ENCODE peak calls at places on chromosomes 4 and X, in six cellular contexts. One of them, this sample, is unnamed.
A peak's percentile ranks its signal among the peaks of the same experiment; 100 is the strongest.

GRCh38 chr4:10180927-10181744 is 64.5 kb upstream of the WDR1 start:
- DNase-seq in H9: no peak
- DNase-seq in neural crest cell: no peak
- DNase-seq in neural progenitor cell: no peak
- DNase-seq in breast epithelium: no peak
- DNase-seq in NB4: peak; percentile 97
- DNase-seq in this sample: no peak

GRCh38 chr4:138039010-138039409 is 203.1 kb downstream of the SLC7A11 start:
- DNase-seq in H9: no peak
- DNase-seq in NB4: no peak
- DNase-seq in breast epithelium: no peak
- DNase-seq in neural crest cell: no peak
- DNase-seq in neural progenitor cell: no peak
- DNase-seq in this sample: no peak

GRCh38 chrX:115018040-115018647 is 728 bp upstream of the IL13RA2 start:
- DNase-seq in NB4: peak; percentile 8
- DNase-seq in H9: no peak
- DNase-seq in neural crest cell: no peak
- DNase-seq in breast epithelium: no peak
- DNase-seq in neural progenitor cell: peak; percentile 47
- DNase-seq in this sample: no peak

GRCh38 chr4:39410415-39410814 is 3.7 kb downstream of the KLB start:
- DNase-seq in breast epithelium: no peak
- DNase-seq in H9: no peak
- DNase-seq in neural progenitor cell: no peak
- DNase-seq in neural crest cell: no peak
- DNase-seq in NB4: no peak
- DNase-seq in this sample: no peak

GRCh38 chr4:166458756-166459155 is 585.7 kb downstream of the TLL1 start:
- DNase-seq in neural crest cell: no peak
- DNase-seq in NB4: no peak
- DNase-seq in neural progenitor cell: no peak
- DNase-seq in H9: no peak
- DNase-seq in breast epithelium: no peak
- DNase-seq in this sample: no peak

GRCh38 chrX:70168238-70169188 is 8.8 kb upstream of the DGAT2L6 start:
- DNase-seq in H9: peak; percentile 48
- DNase-seq in neural progenitor cell: peak; percentile 26
- DNase-seq in NB4: peak; percentile 34
- DNase-seq in neural crest cell: no peak
- DNase-seq in breast epithelium: no peak
- DNase-seq in this sample: no peak

GRCh38 chr4:13917010-13917409 is 289.5 kb upstream of the BOD1L1 start:
- DNase-seq in H9: no peak
- DNase-seq in neural crest cell: no peak
- DNase-seq in neural progenitor cell: no peak
- DNase-seq in NB4: no peak
- DNase-seq in breast epithelium: no peak
- DNase-seq in this sample: no peak

GRCh38 chr4:52376107-52376704 is 282.9 kb downstream of the USP46 start:
- DNase-seq in breast epithelium: no peak
- DNase-seq in neural crest cell: peak; percentile 47
- DNase-seq in neural progenitor cell: peak; percentile 72
- DNase-seq in H9: no peak
- DNase-seq in NB4: peak; percentile 51
- DNase-seq in this sample: no peak

GRCh38 chr4:120007171-120007894 is 59.3 kb downstream of the MAD2L1 start:
- DNase-seq in neural crest cell: no peak
- DNase-seq in breast epithelium: no peak
- DNase-seq in neural progenitor cell: no peak
- DNase-seq in H9: no peak
- DNase-seq in NB4: no peak
- DNase-seq in this sample: no peak

GRCh38 chrX:150080497-150080896 is 142.2 kb upstream of the EOLA2 start:
- DNase-seq in breast epithelium: no peak
- DNase-seq in H9: no peak
- DNase-seq in NB4: no peak
- DNase-seq in neural crest cell: no peak
- DNase-seq in neural progenitor cell: no peak
- DNase-seq in this sample: no peak

GRCh38 chrX:118484216-118484903 is 11.3 kb upstream of the DOCK11 start:
- DNase-seq in breast epithelium: no peak
- DNase-seq in NB4: no peak
- DNase-seq in H9: no peak
- DNase-seq in neural progenitor cell: no peak
- DNase-seq in neural crest cell: no peak
- DNase-seq in this sample: no peak

GRCh38 chrX:153794897-153795816 is 689 bp downstream of the SSR4 start:
- DNase-seq in neural crest cell: no peak
- DNase-seq in NB4: no peak
- DNase-seq in neural progenitor cell: peak; percentile 42
- DNase-seq in breast epithelium: no peak
- DNase-seq in H9: no peak
- DNase-seq in this sample: no peak

GRCh38 chr4:3306465-3306864 is 13.6 kb downstream of the RGS12 start:
- DNase-seq in NB4: no peak
- DNase-seq in neural crest cell: no peak
- DNase-seq in H9: no peak
- DNase-seq in neural progenitor cell: no peak
- DNase-seq in breast epithelium: no peak
- DNase-seq in this sample: no peak

GRCh38 chrX:151085207-151085606 is 91.2 kb upstream of the GPR50 start:
- DNase-seq in neural progenitor cell: no peak
- DNase-seq in neural crest cell: no peak
- DNase-seq in H9: no peak
- DNase-seq in breast epithelium: no peak
- DNase-seq in NB4: no peak
- DNase-seq in this sample: no peak

GRCh38 chrX:148905376-148905775 is 405.0 kb downstream of the AFF2 start:
- DNase-seq in neural progenitor cell: peak; percentile 42
- DNase-seq in neural crest cell: no peak
- DNase-seq in NB4: no peak
- DNase-seq in breast epithelium: no peak
- DNase-seq in H9: peak; percentile 25
- DNase-seq in this sample: no peak

GRCh38 chr4:111154924-111155323 is 532.0 kb upstream of the PITX2 start:
- DNase-seq in neural crest cell: no peak
- DNase-seq in NB4: no peak
- DNase-seq in neural progenitor cell: no peak
- DNase-seq in H9: no peak
- DNase-seq in breast epithelium: no peak
- DNase-seq in this sample: no peak

GRCh38 chr4:140061883-140062282 is 92.1 kb downstream of the MAML3 start:
- DNase-seq in breast epithelium: no peak
- DNase-seq in neural progenitor cell: no peak
- DNase-seq in NB4: no peak
- DNase-seq in neural crest cell: no peak
- DNase-seq in H9: no peak
- DNase-seq in this sample: no peak

GRCh38 chrX:33183366-33183765 is 28.0 kb downstream of the DMD start:
- DNase-seq in neural progenitor cell: no peak
- DNase-seq in NB4: no peak
- DNase-seq in neural crest cell: no peak
- DNase-seq in breast epithelium: no peak
- DNase-seq in H9: no peak
- DNase-seq in this sample: no peak

GRCh38 chrX:11786862-11787261 is 28.8 kb downstream of the MSL3 start:
- DNase-seq in breast epithelium: no peak
- DNase-seq in H9: no peak
- DNase-seq in neural progenitor cell: no peak
- DNase-seq in NB4: no peak
- DNase-seq in neural crest cell: no peak
- DNase-seq in this sample: no peak

GRCh38 chr4:178577933-178578332 is 1135.7 kb upstream of the AGA start:
- DNase-seq in neural crest cell: no peak
- DNase-seq in breast epithelium: no peak
- DNase-seq in NB4: peak; percentile 21
- DNase-seq in neural progenitor cell: peak; percentile 44
- DNase-seq in H9: no peak
- DNase-seq in this sample: no peak

GRCh38 chr4:123976285-123976684 is 579.7 kb downstream of the SPRY1 start:
- DNase-seq in breast epithelium: no peak
- DNase-seq in neural progenitor cell: peak; percentile 65
- DNase-seq in neural crest cell: peak; percentile 14
- DNase-seq in H9: no peak
- DNase-seq in NB4: no peak
- DNase-seq in this sample: no peak

GRCh38 chr4:169147217-169147616 is 123.5 kb downstream of the SH3RF1 start:
- DNase-seq in neural progenitor cell: no peak
- DNase-seq in NB4: no peak
- DNase-seq in breast epithelium: no peak
- DNase-seq in H9: no peak
- DNase-seq in neural crest cell: no peak
- DNase-seq in this sample: no peak

GRCh38 chr4:175614880-175615279 is 197.2 kb downstream of the GPM6A start:
- DNase-seq in neural crest cell: no peak
- DNase-seq in H9: no peak
- DNase-seq in breast epithelium: no peak
- DNase-seq in neural progenitor cell: no peak
- DNase-seq in NB4: no peak
- DNase-seq in this sample: no peak

GRCh38 chrX:66553973-66554372 is 84.9 kb downstream of the EDA2R start:
- DNase-seq in neural progenitor cell: no peak
- DNase-seq in neural crest cell: no peak
- DNase-seq in H9: no peak
- DNase-seq in NB4: no peak
- DNase-seq in breast epithelium: no peak
- DNase-seq in this sample: no peak

GRCh38 chrX:10356979-10357378 is 200.2 kb downstream of the CLCN4 start:
- DNase-seq in NB4: no peak
- DNase-seq in neural crest cell: no peak
- DNase-seq in breast epithelium: no peak
- DNase-seq in neural progenitor cell: no peak
- DNase-seq in H9: no peak
- DNase-seq in this sample: no peak

GRCh38 chr4:142706381-142706780 is 139.7 kb downstream of the INPP4B start:
- DNase-seq in breast epithelium: no peak
- DNase-seq in NB4: no peak
- DNase-seq in neural progenitor cell: no peak
- DNase-seq in H9: no peak
- DNase-seq in neural crest cell: no peak
- DNase-seq in this sample: no peak
- TF ChIP-seq CTCF in breast epithelium: no peak
- TF ChIP-seq CTCF in NB4: no peak
- TF ChIP-seq CTCF in neural progenitor cell: no peak
- TF ChIP-seq CTCF in H9: no peak
- TF ChIP-seq CTCF in neural crest cell: no peak
- TF ChIP-seq CTCF in this sample: no peak

GRCh38 chr4:68082758-68083157 is 46.9 kb downstream of the TMPRSS11F start:
- DNase-seq in NB4: no peak
- DNase-seq in neural progenitor cell: no peak
- DNase-seq in breast epithelium: no peak
- DNase-seq in H9: no peak
- DNase-seq in neural crest cell: no peak
- DNase-seq in this sample: no peak

GRCh38 chr4:68076194-68076593 is 53.5 kb downstream of the TMPRSS11F start:
- DNase-seq in neural progenitor cell: no peak
- DNase-seq in breast epithelium: no peak
- DNase-seq in neural crest cell: no peak
- DNase-seq in NB4: no peak
- DNase-seq in H9: no peak
- DNase-seq in this sample: no peak

GRCh38 chr4:68077737-68078136 is 51.9 kb downstream of the TMPRSS11F start:
- DNase-seq in breast epithelium: no peak
- DNase-seq in neural crest cell: no peak
- DNase-seq in H9: no peak
- DNase-seq in NB4: no peak
- DNase-seq in neural progenitor cell: no peak
- DNase-seq in this sample: no peak

GRCh38 chr4:68077301-68077700 is 52.4 kb downstream of the TMPRSS11F start:
- DNase-seq in neural crest cell: no peak
- DNase-seq in H9: no peak
- DNase-seq in NB4: no peak
- DNase-seq in neural progenitor cell: no peak
- DNase-seq in breast epithelium: no peak
- DNase-seq in this sample: no peak

GRCh38 chr4:68079918-68080317 is 49.8 kb downstream of the TMPRSS11F start:
- DNase-seq in NB4: no peak
- DNase-seq in neural crest cell: no peak
- DNase-seq in breast epithelium: no peak
- DNase-seq in neural progenitor cell: no peak
- DNase-seq in H9: no peak
- DNase-seq in this sample: no peak
- TF ChIP-seq CTCF in NB4: no peak
- TF ChIP-seq CTCF in neural crest cell: peak; percentile 17
- TF ChIP-seq CTCF in breast epithelium: no peak
- TF ChIP-seq CTCF in neural progenitor cell: no peak
- TF ChIP-seq CTCF in H9: no peak
- TF ChIP-seq CTCF in this sample: no peak

GRCh38 chrX:47112316-47112954 is 32.1 kb downstream of the NDUFB11 start:
- DNase-seq in breast epithelium: no peak
- DNase-seq in NB4: no peak
- DNase-seq in neural crest cell: no peak
- DNase-seq in H9: peak; percentile 34
- DNase-seq in neural progenitor cell: no peak
- DNase-seq in this sample: no peak
- TF ChIP-seq CTCF in breast epithelium: no peak
- TF ChIP-seq CTCF in NB4: no peak
- TF ChIP-seq CTCF in neural crest cell: no peak
- TF ChIP-seq CTCF in H9: no peak
- TF ChIP-seq CTCF in neural progenitor cell: no peak
- TF ChIP-seq CTCF in this sample: no peak

DNA sequence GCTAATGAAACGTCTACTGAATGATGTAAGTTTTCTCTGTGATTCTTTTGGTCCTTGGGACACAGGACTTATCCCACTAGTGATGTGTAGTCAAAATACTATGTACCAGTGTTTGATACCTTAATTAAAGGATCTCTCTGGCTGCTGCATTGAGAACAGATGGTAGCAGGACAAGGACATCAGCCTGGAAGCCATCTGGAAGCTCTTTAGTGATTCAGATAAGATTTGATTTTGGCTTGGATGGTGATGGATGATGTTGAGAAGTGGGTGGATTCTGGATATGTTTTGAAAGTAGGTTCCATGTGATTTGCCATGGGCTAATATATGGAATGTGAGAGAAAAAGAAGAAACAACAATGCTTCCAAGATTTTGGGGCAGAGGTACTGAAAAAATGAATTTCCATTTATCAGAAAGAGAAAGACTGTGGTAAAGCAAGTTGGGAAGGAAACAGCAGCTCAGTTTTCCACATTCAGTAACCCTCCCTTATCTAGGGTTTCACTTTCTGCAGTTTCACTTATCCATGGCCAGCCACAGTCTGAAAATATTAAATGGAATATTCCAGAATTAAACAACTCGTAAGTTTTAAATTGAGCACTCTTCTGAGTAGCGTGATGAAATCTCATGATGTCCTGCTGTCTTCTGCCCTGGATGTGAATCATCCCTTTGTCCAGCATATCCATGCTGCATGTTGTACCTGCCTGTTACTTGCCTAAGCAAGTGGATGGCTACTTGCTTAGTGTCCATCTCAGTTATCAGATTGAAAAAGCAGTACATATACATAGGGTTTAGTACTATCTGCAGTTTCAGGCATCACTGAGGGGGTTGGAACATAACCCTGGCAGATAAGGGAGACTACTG is 15.6 kb downstream of the CD38 start:
- DNase-seq in neural crest cell: no peak
- DNase-seq in NB4: no peak
- DNase-seq in breast epithelium: no peak
- DNase-seq in H9: no peak
- DNase-seq in neural progenitor cell: no peak
- DNase-seq in this sample: no peak
- TF ChIP-seq CTCF in neural crest cell: no peak
- TF ChIP-seq CTCF in NB4: no peak
- TF ChIP-seq CTCF in breast epithelium: no peak
- TF ChIP-seq CTCF in H9: no peak
- TF ChIP-seq CTCF in neural progenitor cell: no peak
- TF ChIP-seq CTCF in this sample: no peak